ENCODE peak calls at places on chromosome 22, in six cellular contexts. V is GM12891; Y is T follicular helper cell; O is fibroblast of gingiva; A is naive thymus-derived CD8-positive, alpha-beta T cell; S is pulmonary artery endothelial cell. F is an unnamed sample.

GRCh38 chr22:37907036-37907954 is 1.2 kb downstream of the MICALL1 start:
- DNase-seq in O (peak), S (no peak), A (no peak), V (no peak), Y (no peak), F (no peak)

GRCh38 chr22:45832959-45833580 is 143.9 kb downstream of the WNT7B start:
- DNase-seq in S (no peak), V (no peak), O (no peak), A (no peak), Y (no peak), F (no peak)

GRCh38 chr22:37409557-37409956 is 17.7 kb downstream of the ELFN2 start:
- DNase-seq in V (no peak), O (no peak), Y (no peak), S (no peak), A (no peak), F (no peak)

GRCh38 chr22:30272781-30273180 is 6.1 kb upstream of the OSM start:
- DNase-seq in V (no peak), S (no peak), Y (no peak), A (no peak), O (no peak), F (no peak)

GRCh38 chr22:24191381-24191841 is 10.1 kb downstream of the SUSD2 start:
- DNase-seq in A (no peak), O (no peak), Y (no peak), S (no peak), V (peak), F (peak)

GRCh38 chr22:43126506-43127165 is 16.1 kb downstream of the BIK start:
- DNase-seq in S (no peak), Y (no peak), O (no peak), A (no peak), V (no peak), F (no peak)

GRCh38 chr22:50190182-50190951 is 4.7 kb downstream of the TRABD start:
- DNase-seq in O (peak), A (peak), V (peak), S (no peak), Y (peak), F (no peak)

GRCh38 chr22:21876486-21877176 is 9.2 kb upstream of the MAPK1 start:
- DNase-seq in S (no peak), A (no peak), Y (no peak), O (peak), V (no peak), F (no peak)

GRCh38 chr22:48734359-48734758 is 1093.3 kb downstream of the BRD1 start:
- DNase-seq in O (no peak), V (no peak), A (no peak), Y (no peak), S (no peak), F (no peak)

GRCh38 chr22:29803190-29803589 is 34.9 kb downstream of the ASCC2 start:
- DNase-seq in Y (no peak), S (no peak), V (no peak), O (no peak), A (no peak), F (no peak)

GRCh38 chr22:45584121-45584570 is 81.5 kb downstream of the FBLN1 start:
- DNase-seq in A (no peak), V (no peak), S (no peak), O (peak), Y (no peak), F (peak)

GRCh38 chr22:44136112-44136511 is 44.6 kb upstream of the PARVG start:
- DNase-seq in O (no peak), Y (no peak), A (no peak), S (no peak), V (no peak), F (no peak)

GRCh38 chr22:44348963-44349950 is 36.5 kb upstream of the SHISAL1 start:
- DNase-seq in V (no peak), S (no peak), Y (no peak), O (no peak), A (no peak), F (no peak)

GRCh38 chr22:23499845-23500500 is 80.1 kb downstream of the IGLL1 start:
- DNase-seq in Y (no peak), O (no peak), S (no peak), V (no peak), A (no peak), F (no peak)

GRCh38 chr22:29301716-29302401 is 4.6 kb upstream of the GAS2L1 start:
- DNase-seq in V (no peak), A (no peak), Y (no peak), O (no peak), S (no peak), F (no peak)

GRCh38 chr22:49976439-49977175 is 16.0 kb downstream of the PIM3 start:
- DNase-seq in O (no peak), S (no peak), V (no peak), A (no peak), Y (no peak), F (no peak)

GRCh38 chr22:17272511-17272991 is 53.3 kb upstream of the ADA2 start:
- DNase-seq in A (no peak), V (no peak), O (no peak), Y (no peak), S (no peak), F (no peak)

GRCh38 chr22:45304971-45305370 is 4.8 kb upstream of the FAM118A start:
- DNase-seq in Y (no peak), V (no peak), O (no peak), S (no peak), A (no peak), F (no peak)

GRCh38 chr22:30830907-30831306 is 136.2 kb downstream of the OSBP2 start:
- DNase-seq in O (peak), Y (no peak), A (no peak), V (no peak), S (peak), F (no peak)

GRCh38 chr22:21568207-21569075 is 927 bp downstream of the UBE2L3 start:
- DNase-seq in Y (no peak), V (no peak), O (no peak), S (no peak), A (peak), F (no peak)

GRCh38 chr22:19722175-19722914 is 994 bp upstream of the GP1BB start:
- DNase-seq in Y (no peak), S (no peak), O (no peak), V (no peak), A (no peak), F (no peak)

GRCh38 chr22:23176645-23177027 is 3.7 kb upstream of the BCR start:
- DNase-seq in Y (no peak), S (no peak), O (no peak), V (no peak), A (no peak), F (no peak)

GRCh38 chr22:19687561-19688300 is 26.6 kb upstream of the SEPTIN5 start:
- DNase-seq in S (no peak), O (no peak), Y (no peak), V (no peak), A (no peak), F (no peak)

GRCh38 chr22:17836977-17837742 is 62.9 kb upstream of the BID start:
- DNase-seq in Y (no peak), O (peak), V (no peak), S (no peak), A (no peak), F (no peak)

GRCh38 chr22:42959472-42960145 is 55.3 kb downstream of the PACSIN2 start:
- DNase-seq in A (no peak), V (no peak), O (no peak), S (peak), Y (no peak), F (no peak)

GRCh38 chr22:44219101-44219870 is 38.6 kb downstream of the PARVG start:
- DNase-seq in S (no peak), O (no peak), V (no peak), Y (no peak), A (no peak), F (no peak)

GRCh38 chr22:49968831-49969661 is 8.5 kb downstream of the PIM3 start:
- DNase-seq in A (no peak), V (no peak), O (no peak), S (no peak), Y (no peak), F (no peak)

GRCh38 chr22:47094861-47095330 is 332.4 kb downstream of the TBC1D22A start:
- DNase-seq in S (no peak), Y (no peak), O (no peak), A (no peak), V (no peak), F (no peak)

GRCh38 chr22:21587803-21588611 is 20.5 kb downstream of the UBE2L3 start:
- DNase-seq in V (peak), O (no peak), S (no peak), A (no peak), Y (no peak), F (no peak)

GRCh38 chr22:20981787-20982562 is at the start of gene LZTR1:
- DNase-seq in S (peak), A (peak), V (peak), Y (peak), O (peak), F (peak)

GRCh38 chr22:49660794-49661781 is 166.6 kb downstream of the BRD1 start:
- DNase-seq in O (no peak), S (no peak), A (no peak), V (no peak), Y (no peak), F (no peak)

F was measured in frontal cortex.